ENCODE peak calls at places on chromosomes 2 and 18, in nine cellular contexts. One of them, this sample, is unnamed.

GRCh38 chr2:240472078-240472790 is 36.8 kb downstream of the GPC1 start:
- DNase-seq in K562: no peak
- DNase-seq in effector memory CD4-positive, alpha-beta T cell: no peak
- DNase-seq in CD8-positive, alpha-beta memory T cell: no peak
- DNase-seq in GM23248: no peak
- DNase-seq in breast epithelium: no peak
- DNase-seq in uterus: no peak
- DNase-seq in A549: no peak
- DNase-seq in HAP-1: no peak
- DNase-seq in this sample: no peak

GRCh38 chr2:72940786-72941185 is 23.5 kb downstream of the EMX1 start:
- DNase-seq in K562: no peak
- DNase-seq in effector memory CD4-positive, alpha-beta T cell: no peak
- DNase-seq in CD8-positive, alpha-beta memory T cell: no peak
- DNase-seq in GM23248: peak; percentile 88
- DNase-seq in breast epithelium: no peak
- DNase-seq in uterus: no peak
- DNase-seq in A549: no peak
- DNase-seq in HAP-1: peak; percentile 48
- DNase-seq in this sample: no peak

GRCh38 chr2:187117483-187117882 is 268.5 kb upstream of the ZSWIM2 start:
- DNase-seq in K562: no peak
- DNase-seq in effector memory CD4-positive, alpha-beta T cell: no peak
- DNase-seq in CD8-positive, alpha-beta memory T cell: no peak
- DNase-seq in GM23248: peak; percentile 3
- DNase-seq in breast epithelium: no peak
- DNase-seq in uterus: no peak
- DNase-seq in A549: peak; percentile 11
- DNase-seq in HAP-1: peak; percentile 17
- DNase-seq in this sample: no peak

GRCh38 chr2:176709541-176709951 is 440.3 kb downstream of the MTX2 start:
- DNase-seq in K562: no peak
- DNase-seq in effector memory CD4-positive, alpha-beta T cell: no peak
- DNase-seq in CD8-positive, alpha-beta memory T cell: no peak
- DNase-seq in GM23248: peak; percentile 65
- DNase-seq in breast epithelium: peak; percentile 19
- DNase-seq in uterus: peak; percentile 35
- DNase-seq in A549: no peak
- DNase-seq in HAP-1: no peak
- DNase-seq in this sample: peak; percentile 41

GRCh38 chr18:58838165-58838860 is 26.4 kb upstream of the ZNF532 start:
- DNase-seq in K562: no peak
- DNase-seq in effector memory CD4-positive, alpha-beta T cell: no peak
- DNase-seq in CD8-positive, alpha-beta memory T cell: no peak
- DNase-seq in GM23248: no peak
- DNase-seq in breast epithelium: no peak
- DNase-seq in uterus: no peak
- DNase-seq in A549: no peak
- DNase-seq in HAP-1: peak; percentile 56
- DNase-seq in this sample: no peak

GRCh38 chr2:135874966-135875365 is 1.3 kb downstream of the MCM6 start:
- DNase-seq in K562: no peak
- DNase-seq in effector memory CD4-positive, alpha-beta T cell: no peak
- DNase-seq in CD8-positive, alpha-beta memory T cell: no peak
- DNase-seq in GM23248: no peak
- DNase-seq in breast epithelium: no peak
- DNase-seq in uterus: no peak
- DNase-seq in A549: no peak
- DNase-seq in HAP-1: no peak
- DNase-seq in this sample: no peak

GRCh38 chr2:17309741-17310339 is 208.4 kb downstream of the RAD51AP2 start:
- DNase-seq in K562: peak; percentile 69
- DNase-seq in effector memory CD4-positive, alpha-beta T cell: no peak
- DNase-seq in CD8-positive, alpha-beta memory T cell: no peak
- DNase-seq in GM23248: peak; percentile 63
- DNase-seq in breast epithelium: no peak
- DNase-seq in uterus: no peak
- DNase-seq in A549: peak; percentile 81
- DNase-seq in HAP-1: peak; percentile 68
- DNase-seq in this sample: peak; percentile 23

GRCh38 chr18:36427831-36428230 is 130.3 kb downstream of the FHOD3 start:
- DNase-seq in K562: no peak
- DNase-seq in effector memory CD4-positive, alpha-beta T cell: no peak
- DNase-seq in CD8-positive, alpha-beta memory T cell: no peak
- DNase-seq in GM23248: no peak
- DNase-seq in breast epithelium: no peak
- DNase-seq in uterus: no peak
- DNase-seq in A549: no peak
- DNase-seq in HAP-1: no peak
- DNase-seq in this sample: no peak

GRCh38 chr2:64492272-64492671 is 31.9 kb upstream of the AFTPH start:
- DNase-seq in K562: no peak
- DNase-seq in effector memory CD4-positive, alpha-beta T cell: no peak
- DNase-seq in CD8-positive, alpha-beta memory T cell: no peak
- DNase-seq in GM23248: no peak
- DNase-seq in breast epithelium: no peak
- DNase-seq in uterus: no peak
- DNase-seq in A549: no peak
- DNase-seq in HAP-1: no peak
- DNase-seq in this sample: no peak

GRCh38 chr2:15765211-15765610 is 173.5 kb downstream of the DDX1 start:
- DNase-seq in K562: no peak
- DNase-seq in effector memory CD4-positive, alpha-beta T cell: no peak
- DNase-seq in CD8-positive, alpha-beta memory T cell: no peak
- DNase-seq in GM23248: no peak
- DNase-seq in breast epithelium: no peak
- DNase-seq in uterus: no peak
- DNase-seq in A549: no peak
- DNase-seq in HAP-1: no peak
- DNase-seq in this sample: no peak

GRCh38 chr2:29902356-29902755 is 19.0 kb downstream of the ALK start:
- DNase-seq in K562: no peak
- DNase-seq in effector memory CD4-positive, alpha-beta T cell: no peak
- DNase-seq in CD8-positive, alpha-beta memory T cell: no peak
- DNase-seq in GM23248: peak; percentile 4
- DNase-seq in breast epithelium: no peak
- DNase-seq in uterus: no peak
- DNase-seq in A549: no peak
- DNase-seq in HAP-1: no peak
- DNase-seq in this sample: no peak

GRCh38 chr2:6896930-6897759 is 19.6 kb downstream of the RSAD2 start:
- DNase-seq in K562: peak; percentile 36
- DNase-seq in effector memory CD4-positive, alpha-beta T cell: no peak
- DNase-seq in CD8-positive, alpha-beta memory T cell: peak; percentile 38
- DNase-seq in GM23248: peak; percentile 59
- DNase-seq in breast epithelium: no peak
- DNase-seq in uterus: no peak
- DNase-seq in A549: peak; percentile 55
- DNase-seq in HAP-1: no peak
- DNase-seq in this sample: no peak

GRCh38 chr2:71001592-71002570 is 7.2 kb upstream of the TEX261 start:
- DNase-seq in K562: peak; percentile 12
- DNase-seq in effector memory CD4-positive, alpha-beta T cell: no peak
- DNase-seq in CD8-positive, alpha-beta memory T cell: no peak
- DNase-seq in GM23248: no peak
- DNase-seq in breast epithelium: no peak
- DNase-seq in uterus: peak; percentile 5
- DNase-seq in A549: no peak
- DNase-seq in HAP-1: peak; percentile 76
- DNase-seq in this sample: no peak

GRCh38 chr18:24628360-24628759 is 167.9 kb downstream of the HRH4 start:
- DNase-seq in K562: no peak
- DNase-seq in effector memory CD4-positive, alpha-beta T cell: no peak
- DNase-seq in CD8-positive, alpha-beta memory T cell: no peak
- DNase-seq in GM23248: peak; percentile 17
- DNase-seq in breast epithelium: no peak
- DNase-seq in uterus: no peak
- DNase-seq in A549: no peak
- DNase-seq in HAP-1: no peak
- DNase-seq in this sample: no peak

GRCh38 chr18:22166070-22166972 is 3.1 kb upstream of the GATA6 start:
- DNase-seq in K562: no peak
- DNase-seq in effector memory CD4-positive, alpha-beta T cell: no peak
- DNase-seq in CD8-positive, alpha-beta memory T cell: no peak
- DNase-seq in GM23248: no peak
- DNase-seq in breast epithelium: no peak
- DNase-seq in uterus: peak; percentile 79
- DNase-seq in A549: peak; percentile 11
- DNase-seq in HAP-1: no peak
- DNase-seq in this sample: peak; percentile 70

GRCh38 chr2:236158969-236159777 is 9.0 kb downstream of the GBX2 start:
- DNase-seq in K562: no peak
- DNase-seq in effector memory CD4-positive, alpha-beta T cell: no peak
- DNase-seq in CD8-positive, alpha-beta memory T cell: no peak
- DNase-seq in GM23248: no peak
- DNase-seq in breast epithelium: no peak
- DNase-seq in uterus: no peak
- DNase-seq in A549: no peak
- DNase-seq in HAP-1: peak; percentile 70
- DNase-seq in this sample: no peak

GRCh38 chr2:46333912-46334311 is 36.7 kb downstream of the EPAS1 start:
- DNase-seq in K562: no peak
- DNase-seq in effector memory CD4-positive, alpha-beta T cell: no peak
- DNase-seq in CD8-positive, alpha-beta memory T cell: no peak
- DNase-seq in GM23248: peak; percentile 39
- DNase-seq in breast epithelium: no peak
- DNase-seq in uterus: no peak
- DNase-seq in A549: peak; percentile 56
- DNase-seq in HAP-1: no peak
- DNase-seq in this sample: no peak
- H3K4me1 ChIP-seq in K562: peaks cover 12% of the 10 kb centered on the region
- H3K4me1 ChIP-seq in effector memory CD4-positive, alpha-beta T cell: no peaks in the 10 kb centered on the region
- H3K4me1 ChIP-seq in CD8-positive, alpha-beta memory T cell: no peaks in the 10 kb centered on the region
- H3K4me1 ChIP-seq in GM23248: peaks cover 86% of the 10 kb centered on the region
- H3K4me1 ChIP-seq in breast epithelium: peaks cover 10% of the 10 kb centered on the region
- H3K4me1 ChIP-seq in uterus: peaks cover 26% of the 10 kb centered on the region
- H3K4me1 ChIP-seq in A549: peaks cover 97% of the 10 kb centered on the region
- H3K4me1 ChIP-seq in HAP-1: peaks cover 3% of the 10 kb centered on the region
- H3K4me1 ChIP-seq in this sample: peaks cover 99% of the 10 kb centered on the region

GRCh38 chr2:100009743-100010142 is 132.6 kb downstream of the AFF3 start:
- DNase-seq in K562: no peak
- DNase-seq in effector memory CD4-positive, alpha-beta T cell: no peak
- DNase-seq in CD8-positive, alpha-beta memory T cell: no peak
- DNase-seq in GM23248: no peak
- DNase-seq in breast epithelium: no peak
- DNase-seq in uterus: no peak
- DNase-seq in A549: no peak
- DNase-seq in HAP-1: no peak
- DNase-seq in this sample: no peak
- H3K9me3 ChIP-seq in K562: no peaks in the 10 kb centered on the region
- H3K9me3 ChIP-seq in effector memory CD4-positive, alpha-beta T cell: no peaks in the 10 kb centered on the region
- H3K9me3 ChIP-seq in CD8-positive, alpha-beta memory T cell: no peaks in the 10 kb centered on the region
- H3K9me3 ChIP-seq in GM23248: no peaks in the 10 kb centered on the region
- H3K9me3 ChIP-seq in breast epithelium: no peaks in the 10 kb centered on the region
- H3K9me3 ChIP-seq in uterus: no peaks in the 10 kb centered on the region
- H3K9me3 ChIP-seq in A549: no peaks in the 10 kb centered on the region
- H3K9me3 ChIP-seq in HAP-1: no peaks in the 10 kb centered on the region
- H3K9me3 ChIP-seq in this sample: no peaks in the 10 kb centered on the region

GRCh38 chr2:20048488-20049443 is 2.7 kb downstream of the LAPTM4A start:
- DNase-seq in K562: no peak
- DNase-seq in effector memory CD4-positive, alpha-beta T cell: no peak
- DNase-seq in CD8-positive, alpha-beta memory T cell: no peak
- DNase-seq in GM23248: peak; percentile 42
- DNase-seq in breast epithelium: no peak
- DNase-seq in uterus: no peak
- DNase-seq in A549: no peak
- DNase-seq in HAP-1: no peak
- DNase-seq in this sample: no peak
- H3K4me3 ChIP-seq in K562: peak overlapping the region; percentile 70
- H3K4me3 ChIP-seq in effector memory CD4-positive, alpha-beta T cell: no peak overlapping the region
- H3K4me3 ChIP-seq in CD8-positive, alpha-beta memory T cell: no peak overlapping the region
- H3K4me3 ChIP-seq in GM23248: peak overlapping the region; percentile 97
- H3K4me3 ChIP-seq in breast epithelium: peak overlapping the region; percentile 75
- H3K4me3 ChIP-seq in uterus: peak overlapping the region; percentile 74
- H3K4me3 ChIP-seq in A549: peak overlapping the region; percentile 63
- H3K4me3 ChIP-seq in HAP-1: peak overlapping the region; percentile 67
- H3K4me3 ChIP-seq in this sample: peak overlapping the region; percentile 83

GRCh38 chr2:134216152-134216829 is 37.6 kb upstream of the MGAT5 start:
- DNase-seq in K562: no peak
- DNase-seq in effector memory CD4-positive, alpha-beta T cell: no peak
- DNase-seq in CD8-positive, alpha-beta memory T cell: no peak
- DNase-seq in GM23248: no peak
- DNase-seq in breast epithelium: no peak
- DNase-seq in uterus: no peak
- DNase-seq in A549: no peak
- DNase-seq in HAP-1: no peak
- DNase-seq in this sample: no peak

GRCh38 chr2:134217316-134217715 is 36.6 kb upstream of the MGAT5 start:
- DNase-seq in K562: no peak
- DNase-seq in effector memory CD4-positive, alpha-beta T cell: peak; percentile 20
- DNase-seq in CD8-positive, alpha-beta memory T cell: no peak
- DNase-seq in GM23248: no peak
- DNase-seq in breast epithelium: no peak
- DNase-seq in uterus: no peak
- DNase-seq in A549: no peak
- DNase-seq in HAP-1: no peak
- DNase-seq in this sample: no peak

GRCh38 chr2:134218414-134218813 is 35.5 kb upstream of the MGAT5 start:
- DNase-seq in K562: no peak
- DNase-seq in effector memory CD4-positive, alpha-beta T cell: no peak
- DNase-seq in CD8-positive, alpha-beta memory T cell: no peak
- DNase-seq in GM23248: no peak
- DNase-seq in breast epithelium: no peak
- DNase-seq in uterus: no peak
- DNase-seq in A549: no peak
- DNase-seq in HAP-1: no peak
- DNase-seq in this sample: no peak

GRCh38 chr2:134218928-134219707 is 34.8 kb upstream of the MGAT5 start:
- DNase-seq in K562: no peak
- DNase-seq in effector memory CD4-positive, alpha-beta T cell: peak; percentile 22
- DNase-seq in CD8-positive, alpha-beta memory T cell: peak; percentile 37
- DNase-seq in GM23248: no peak
- DNase-seq in breast epithelium: peak; percentile 33
- DNase-seq in uterus: no peak
- DNase-seq in A549: no peak
- DNase-seq in HAP-1: no peak
- DNase-seq in this sample: no peak

DNA sequence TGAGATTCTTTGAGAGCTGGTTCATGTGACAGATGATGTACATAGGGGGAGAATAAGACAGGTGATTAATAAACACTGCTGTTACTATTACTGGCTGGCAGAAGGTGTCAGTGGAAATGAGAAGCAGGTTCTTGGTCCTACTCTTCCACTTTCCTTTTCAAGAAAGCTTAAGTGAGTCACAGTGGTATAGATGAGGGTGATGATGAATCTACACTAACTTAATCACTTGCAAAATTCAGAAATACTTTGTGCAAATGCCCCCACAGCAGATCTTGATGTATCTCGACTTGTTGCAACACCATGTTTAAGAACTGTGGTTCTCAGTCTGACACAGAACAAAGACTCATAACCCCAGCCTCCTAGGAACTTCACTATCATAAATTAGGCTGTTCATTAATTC is 35.9 kb upstream of the MGAT5 start:
- DNase-seq in K562: no peak
- DNase-seq in effector memory CD4-positive, alpha-beta T cell: no peak
- DNase-seq in CD8-positive, alpha-beta memory T cell: no peak
- DNase-seq in GM23248: peak; percentile 54
- DNase-seq in breast epithelium: no peak
- DNase-seq in uterus: no peak
- DNase-seq in A549: no peak
- DNase-seq in HAP-1: no peak
- DNase-seq in this sample: no peak
- H3K4me1 ChIP-seq in K562: peaks cover 4% of the 10 kb centered on the region
- H3K4me1 ChIP-seq in effector memory CD4-positive, alpha-beta T cell: peaks cover 43% of the 10 kb centered on the region
- H3K4me1 ChIP-seq in CD8-positive, alpha-beta memory T cell: peaks cover 43% of the 10 kb centered on the region
- H3K4me1 ChIP-seq in GM23248: peaks cover 4% of the 10 kb centered on the region
- H3K4me1 ChIP-seq in breast epithelium: no peaks in the 10 kb centered on the region
- H3K4me1 ChIP-seq in uterus: no peaks in the 10 kb centered on the region
- H3K4me1 ChIP-seq in A549: no peaks in the 10 kb centered on the region
- H3K4me1 ChIP-seq in HAP-1: no peaks in the 10 kb centered on the region
- H3K4me1 ChIP-seq in this sample: peaks cover 48% of the 10 kb centered on the region